ENCODE peak calls at places on chromosome 6, in seven cellular contexts. M is NCI-H187, E is naive B cell, D is esophagus muscularis mucosa, C is pancreas, L is coronary artery, J is smooth muscle cell of the brain vasculature. I is an unnamed sample.

GRCh38 chr6:33756211-33756954 is 9.7 kb upstream of the IP6K3 start:
- DNase-seq in E (no peak), C (no peak), L (no peak), J (no peak), M (no peak), D (no peak), I (no peak)

GRCh38 chr6:140202964-140203363 is 828.5 kb upstream of the CITED2 start:
- DNase-seq in M (no peak), C (no peak), D (no peak), E (no peak), J (no peak), L (no peak), I (peak; percentile 61)

GRCh38 chr6:71194730-71195129 is 93.9 kb upstream of the OGFRL1 start:
- DNase-seq in L (no peak), C (no peak), J (no peak), E (no peak), D (no peak), M (no peak), I (no peak)

GRCh38 chr6:38801305-38801704 is 86.2 kb downstream of the DNAH8 start:
- DNase-seq in J (no peak), M (no peak), C (no peak), D (no peak), E (no peak), L (no peak), I (no peak)

GRCh38 chr6:51854347-51854746 is 233.1 kb downstream of the PKHD1 start:
- DNase-seq in E (no peak), J (no peak), D (no peak), C (no peak), M (no peak), L (no peak), I (no peak)

GRCh38 chr6:155778336-155778735 is 322.7 kb upstream of the NOX3 start:
- DNase-seq in J (no peak), M (no peak), E (no peak), L (no peak), C (no peak), D (no peak), I (no peak)

GRCh38 chr6:56073315-56073714 is 174.1 kb downstream of the COL21A1 start:
- DNase-seq in D (no peak), L (no peak), C (no peak), E (no peak), M (no peak), J (no peak), I (no peak)

GRCh38 chr6:56521988-56522387 is 120.7 kb downstream of the DST start:
- DNase-seq in J (no peak), L (no peak), C (no peak), D (no peak), M (no peak), E (no peak), I (no peak)

GRCh38 chr6:6333498-6333897 is 13.0 kb upstream of the F13A1 start:
- DNase-seq in J (no peak), D (no peak), L (no peak), E (no peak), M (no peak), C (no peak), I (no peak)

GRCh38 chr6:105900120-105900937 is 185.8 kb upstream of the PRDM1 start:
- DNase-seq in E (no peak), D (peak; percentile 86), M (no peak), C (no peak), L (no peak), J (peak; percentile 7), I (peak; percentile 61)

GRCh38 chr6:167758309-167759023 is 68.2 kb upstream of the AFDN start:
- DNase-seq in D (no peak), L (no peak), C (no peak), J (no peak), M (no peak), E (no peak), I (no peak)

GRCh38 chr6:26305097-26305841 is 59.7 kb upstream of the BTN3A2 start:
- DNase-seq in M (no peak), J (no peak), C (peak; percentile 55), E (peak; percentile 50), D (no peak), L (no peak), I (no peak)

GRCh38 chr6:125294925-125295324 is 6.8 kb downstream of the HDDC2 start:
- DNase-seq in J (no peak), D (no peak), E (no peak), L (no peak), M (no peak), C (no peak), I (no peak)

GRCh38 chr6:156507106-156507505 is 270.1 kb upstream of the ARID1B start:
- DNase-seq in D (peak; percentile 89), M (no peak), E (no peak), C (no peak), L (no peak), J (no peak), I (no peak)

GRCh38 chr6:76612818-76613452 is 540.5 kb upstream of the IMPG1 start:
- DNase-seq in L (no peak), J (no peak), C (no peak), M (no peak), E (no peak), D (no peak), I (no peak)

GRCh38 chr6:160973311-160973710 is 18.3 kb upstream of the MAP3K4 start:
- DNase-seq in L (no peak), M (no peak), D (peak; percentile 91), E (no peak), J (no peak), C (no peak), I (no peak)

GRCh38 chr6:111710911-111711310 is 105.2 kb upstream of the TRAF3IP2 start:
- DNase-seq in J (no peak), L (no peak), E (no peak), M (no peak), C (no peak), D (no peak), I (no peak)

GRCh38 chr6:24154121-24154520 is 28.1 kb downstream of the NRSN1 start:
- DNase-seq in D (no peak), M (no peak), L (no peak), C (no peak), J (no peak), E (no peak), I (no peak)

GRCh38 chr6:149855040-149855654 is 9.0 kb downstream of the LRP11 start:
- DNase-seq in J (peak; percentile 43), D (no peak), L (no peak), E (no peak), C (no peak), M (no peak), I (peak; percentile 78)

GRCh38 chr6:35376282-35376681 is 33.9 kb downstream of the PPARD start:
- DNase-seq in M (no peak), E (no peak), D (no peak), C (no peak), L (no peak), J (no peak), I (no peak)

GRCh38 chr6:17115251-17116089 is 13.6 kb downstream of the STMND1 start:
- DNase-seq in D (no peak), C (peak; percentile 33), E (no peak), J (peak; percentile 29), M (no peak), L (no peak), I (peak; percentile 20)

GRCh38 chr6:64013061-64013410 is 377.4 kb downstream of the PHF3 start:
- DNase-seq in D (no peak), L (no peak), J (no peak), M (no peak), C (no peak), E (no peak), I (no peak)

I was measured in glomerular endothelial cell.